ENCODE peak calls at places on chromosomes 13 and 19, in four cellular contexts. E is breast epithelium, Q is Caco-2, H is lower leg skin. K is an unnamed sample.

GRCh38 chr19:52941941-52942370 is 18.7 kb upstream of the ZNF888 start:
- DNase-seq in E (no peak), Q (peak), H (peak), K (peak)

GRCh38 chr13:112958127-112958989 is 10.7 kb upstream of the MCF2L start:
- DNase-seq in E (no peak), Q (peak), H (peak), K (no peak)

GRCh38 chr13:52851153-52851962 is 2.9 kb upstream of the PCDH8 start:
- DNase-seq in E (no peak), Q (peak), H (no peak), K (no peak)

GRCh38 chr13:21006141-21007005 is 55.0 kb downstream of the LATS2 start:
- DNase-seq in E (no peak), Q (no peak), H (peak), K (no peak)

GRCh38 chr13:46663644-46664043 is 110.7 kb downstream of the LRCH1 start:
- DNase-seq in E (no peak), Q (no peak), H (no peak), K (no peak)

GRCh38 chr19:31418692-31419430 is 69.6 kb upstream of the TSHZ3 start:
- DNase-seq in E (no peak), Q (no peak), H (no peak), K (no peak)

GRCh38 chr19:33459220-33459619 is 62.4 kb downstream of the PEPD start:
- DNase-seq in E (peak), Q (peak), H (peak), K (peak)

GRCh38 chr13:112690242-112690943 is 555 bp downstream of the ATP11A start:
- DNase-seq in E (no peak), Q (no peak), H (peak), K (peak)

GRCh38 chr19:29303035-29303706 is 90.2 kb upstream of the UQCRFS1 start:
- DNase-seq in E (no peak), Q (no peak), H (peak), K (no peak)

GRCh38 chr19:11268783-11269267 is 6.5 kb upstream of the DOCK6 start:
- DNase-seq in E (no peak), Q (no peak), H (peak), K (no peak)

GRCh38 chr19:40936755-40937154 is 54.3 kb upstream of the CYP2B6 start:
- DNase-seq in E (no peak), Q (no peak), H (no peak), K (no peak)

GRCh38 chr13:31476266-31476665 is 263.1 kb upstream of the RXFP2 start:
- DNase-seq in E (no peak), Q (no peak), H (no peak), K (no peak)

GRCh38 chr13:97851269-97851668 is 102.2 kb upstream of the IPO5 start:
- DNase-seq in E (no peak), Q (no peak), H (no peak), K (no peak)

GRCh38 chr19:12884926-12885748 is 1.9 kb downstream of the KLF1 start:
- DNase-seq in E (peak), Q (peak), H (peak), K (no peak)

GRCh38 chr19:43290568-43291359 is 21.4 kb upstream of the PSG9 start:
- DNase-seq in E (no peak), Q (no peak), H (no peak), K (no peak)

GRCh38 chr19:42200116-42200740 is 17.2 kb downstream of the DEDD2 start:
- DNase-seq in E (no peak), Q (no peak), H (no peak), K (no peak)

GRCh38 chr13:40536443-40537113 is 129.9 kb downstream of the FOXO1 start:
- DNase-seq in E (peak), Q (peak), H (no peak), K (no peak)

GRCh38 chr19:17952041-17952976 is 14.6 kb upstream of the KCNN1 start:
- DNase-seq in E (no peak), Q (no peak), H (no peak), K (no peak)

GRCh38 chr13:59771272-59771671 is 392.5 kb downstream of the DIAPH3 start:
- DNase-seq in E (no peak), Q (no peak), H (no peak), K (no peak)

GRCh38 chr13:113897161-113897560 is 33.3 kb upstream of the GAS6 start:
- DNase-seq in E (peak), Q (no peak), H (no peak), K (no peak)

GRCh38 chr13:36981156-36981743 is 17.9 kb downstream of the ALG5 start:
- DNase-seq in E (no peak), Q (no peak), H (no peak), K (no peak)

GRCh38 chr19:3084943-3085342 is 9.2 kb upstream of the GNA11 start:
- DNase-seq in E (no peak), Q (peak), H (no peak), K (no peak)